ENCODE peak calls at places on chromosomes 1 and 21, in seven cellular contexts. P is gastrocnemius medialis, Q is tibial nerve, F is suprapubic skin, L is left lung, B is NB4, D is astrocyte of the spinal cord. X is an unnamed sample.

GRCh38 chr21:38490411-38491020 is 7.8 kb downstream of the ERG start:
- DNase-seq in Q (no peak), D (no peak), L (no peak), F (no peak), P (no peak), B (no peak), X (no peak)

GRCh38 chr1:51234721-51235425 is 1.2 kb upstream of the RNF11 start:
- DNase-seq in D (peak; percentile 33), P (peak; percentile 72), F (peak; percentile 79), Q (peak; percentile 56), B (peak; percentile 64), L (peak; percentile 73), X (no peak)

GRCh38 chr1:167499106-167499505 is 19.2 kb downstream of the CD247 start:
- DNase-seq in Q (no peak), B (no peak), P (no peak), F (no peak), D (no peak), L (no peak), X (no peak)

GRCh38 chr1:117534995-117535467 is 70.8 kb upstream of the TENT5C start:
- DNase-seq in Q (peak; percentile 19), P (peak; percentile 22), L (no peak), B (peak; percentile 78), D (peak; percentile 51), F (no peak), X (peak; percentile 77)

GRCh38 chr1:9624081-9624480 is 27.4 kb upstream of the PIK3CD start:
- DNase-seq in F (no peak), P (no peak), Q (no peak), D (no peak), B (no peak), L (no peak), X (no peak)

GRCh38 chr1:93093332-93094006 is 14.4 kb downstream of the MTF2 start:
- DNase-seq in D (no peak), F (no peak), Q (no peak), P (no peak), B (no peak), L (no peak), X (no peak)

GRCh38 chr1:36151133-36151844 is 2.0 kb upstream of the TRAPPC3 start:
- DNase-seq in L (no peak), P (no peak), D (no peak), Q (no peak), F (no peak), B (no peak), X (no peak)

GRCh38 chr1:91736999-91737615 is 148.8 kb downstream of the TGFBR3 start:
- DNase-seq in L (no peak), Q (no peak), P (peak; percentile 66), D (peak; percentile 73), B (no peak), F (no peak), X (no peak)

GRCh38 chr1:151960780-151961513 is 32.7 kb downstream of the S100A10 start:
- DNase-seq in F (no peak), P (no peak), Q (no peak), D (no peak), B (no peak), L (no peak), X (no peak)

GRCh38 chr1:205286335-205286950 is 35.1 kb downstream of the NUAK2 start:
- DNase-seq in D (peak; percentile 83), P (no peak), Q (no peak), B (peak; percentile 95), L (peak; percentile 48), F (no peak), X (no peak)

GRCh38 chr1:64861611-64862010 is 104.7 kb downstream of the JAK1 start:
- DNase-seq in Q (no peak), F (no peak), B (no peak), L (peak; percentile 43), D (peak; percentile 20), P (no peak), X (no peak)

GRCh38 chr1:56817716-56818463 is 1.3 kb downstream of the FYB2 start:
- DNase-seq in F (no peak), P (peak; percentile 20), L (no peak), Q (no peak), B (no peak), D (no peak), X (no peak)
- H3K4me3 ChIP-seq in F (no peak overlapping the region), P (peak overlapping the region; percentile 2), L (no peak overlapping the region), Q (no peak overlapping the region), B (no peak overlapping the region), D (no peak overlapping the region), X (no peak overlapping the region)

GRCh38 chr1:41892211-41892840 is 26.4 kb downstream of the HIVEP3 start:
- DNase-seq in P (no peak), L (no peak), F (no peak), B (no peak), D (no peak), Q (no peak), X (no peak)
- H3K4me3 ChIP-seq in P (peak overlapping the region; percentile 56), L (no peak overlapping the region), F (no peak overlapping the region), B (no peak overlapping the region), D (no peak overlapping the region), Q (no peak overlapping the region), X (no peak overlapping the region)

DNA sequence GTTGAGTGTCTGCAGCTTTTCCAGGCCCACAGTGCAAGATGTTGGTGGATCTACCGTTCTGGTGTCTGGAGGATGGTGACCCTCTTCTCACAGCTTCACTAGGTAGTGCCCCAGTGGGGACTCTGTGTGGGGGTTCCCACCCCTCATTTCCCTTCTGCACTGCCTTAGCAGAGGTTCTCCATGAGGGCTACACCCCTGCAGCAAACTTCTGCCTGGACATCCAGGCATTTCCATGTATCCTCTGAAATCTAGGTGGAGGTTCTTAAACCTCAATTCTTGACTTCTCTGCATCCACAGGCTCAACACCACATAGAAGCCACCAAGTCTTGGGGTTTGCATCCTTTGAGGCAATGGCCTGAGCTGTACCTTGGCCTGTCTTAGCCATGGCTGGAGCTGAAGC is 14.3 kb upstream of the DNM3 start:
- DNase-seq in D (no peak), Q (no peak), F (no peak), L (no peak), P (no peak), B (no peak), X (no peak)
- H3K4me3 ChIP-seq in D (no peak overlapping the region), Q (no peak overlapping the region), F (no peak overlapping the region), L (no peak overlapping the region), P (no peak overlapping the region), B (no peak overlapping the region), X (no peak overlapping the region)

GRCh38 chr1:96370752-96371151 is 350.8 kb upstream of the PTBP2 start:
- DNase-seq in Q (no peak), P (no peak), B (no peak), L (no peak), D (peak; percentile 89), F (no peak), X (no peak)

GRCh38 chr1:96372881-96373280 is 348.7 kb upstream of the PTBP2 start:
- DNase-seq in Q (no peak), L (no peak), B (no peak), P (no peak), D (no peak), F (no peak), X (no peak)

GRCh38 chr1:96376846-96377245 is 344.7 kb upstream of the PTBP2 start:
- DNase-seq in L (no peak), D (no peak), B (no peak), Q (no peak), F (no peak), P (no peak), X (no peak)

GRCh38 chr1:96374076-96374762 is 347.4 kb upstream of the PTBP2 start:
- DNase-seq in D (peak; percentile 38), P (no peak), Q (no peak), B (no peak), F (no peak), L (no peak), X (no peak)
- H3K4me3 ChIP-seq in D (no peak overlapping the region), P (no peak overlapping the region), Q (no peak overlapping the region), B (no peak overlapping the region), F (no peak overlapping the region), L (no peak overlapping the region), X (no peak overlapping the region)